ENCODE peak calls at places on chromosomes 4 and X, in seven cellular contexts. Z is suprapubic skin, G is transverse colon, I is SK-N-SH, Q is K562, J is HCT116, N is GM23338. T is an unnamed sample.

GRCh38 chr4:75289843-75290616 is 224.2 kb downstream of the RCHY1 start:
- DNase-seq in J (peak), I (no peak), G (peak), Z (no peak), N (peak), Q (peak), T (no peak)

GRCh38 chrX:63275127-63275526 is 76.0 kb downstream of the SPIN4 start:
- DNase-seq in I (peak), N (peak), G (peak), J (peak), Z (no peak), Q (peak), T (no peak)

GRCh38 chr4:102535398-102536082 is 34.4 kb downstream of the NFKB1 start:
- DNase-seq in Q (no peak), G (no peak), N (no peak), Z (no peak), I (no peak), J (no peak), T (no peak)

GRCh38 chr4:88880501-88881226 is 176.3 kb downstream of the FAM13A start:
- DNase-seq in J (no peak), N (no peak), G (no peak), Z (no peak), Q (peak), I (no peak), T (no peak)

GRCh38 chrX:45847966-45848365 is 647.3 kb upstream of the DIPK2B start:
- DNase-seq in I (no peak), G (no peak), Z (no peak), Q (no peak), J (no peak), N (no peak), T (no peak)

GRCh38 chr4:136927172-136927571 is 605.1 kb downstream of the PCDH18 start:
- DNase-seq in N (no peak), I (no peak), G (no peak), J (peak), Q (no peak), Z (no peak), T (no peak)

GRCh38 chr4:164871673-164872072 is 5.3 kb upstream of the APELA start:
- DNase-seq in J (no peak), Z (no peak), G (no peak), Q (no peak), I (no peak), N (no peak), T (no peak)

GRCh38 chrX:130626521-130626920 is 224.7 kb downstream of the RBMX2 start:
- DNase-seq in N (peak), J (no peak), Z (no peak), G (no peak), Q (no peak), I (no peak), T (no peak)

GRCh38 chrX:55007633-55008032 is 7.5 kb downstream of the APEX2 start:
- DNase-seq in J (no peak), I (no peak), Q (no peak), Z (no peak), N (no peak), G (peak), T (no peak)

GRCh38 chrX:123093792-123094191 is 90.3 kb upstream of the GRIA3 start:
- DNase-seq in G (no peak), N (no peak), Q (no peak), J (no peak), I (no peak), Z (no peak), T (no peak)

GRCh38 chrX:18026171-18026570 is 165.1 kb upstream of the RAI2 start:
- DNase-seq in I (no peak), Q (no peak), N (no peak), J (no peak), G (no peak), Z (no peak), T (no peak)

GRCh38 chr4:55442541-55442940 is 46.8 kb downstream of the TMEM165 start:
- DNase-seq in G (no peak), J (no peak), Q (no peak), Z (no peak), I (no peak), N (no peak), T (no peak)

GRCh38 chrX:9657590-9658256 is 107.9 kb downstream of the GPR143 start:
- DNase-seq in N (no peak), Z (no peak), G (no peak), Q (no peak), J (no peak), I (no peak), T (peak)

GRCh38 chr4:130576218-130576617 is 1480.3 kb downstream of the C4orf33 start:
- DNase-seq in N (no peak), J (no peak), Z (no peak), I (peak), G (no peak), Q (no peak), T (no peak)

GRCh38 chr4:148030486-148030885 is 298.6 kb downstream of the ARHGAP10 start:
- DNase-seq in Z (no peak), J (no peak), N (no peak), G (no peak), Q (no peak), I (no peak), T (no peak)

GRCh38 chr4:53659112-53659511 is 67.8 kb upstream of the LNX1 start:
- DNase-seq in Q (no peak), J (no peak), N (no peak), I (peak), G (no peak), Z (no peak), T (no peak)

GRCh38 chr4:40199999-40200880 is 3.4 kb downstream of the RHOH start:
- DNase-seq in J (no peak), Z (no peak), Q (peak), I (no peak), N (no peak), G (peak), T (peak)

GRCh38 chr4:57020467-57021101 is 41.9 kb downstream of the POLR2B start:
- DNase-seq in N (no peak), Z (no peak), G (no peak), I (no peak), J (no peak), Q (no peak), T (no peak)

GRCh38 chr4:7282094-7282370 is 89.7 kb downstream of the SORCS2 start:
- DNase-seq in Q (no peak), G (no peak), N (no peak), I (peak), J (no peak), Z (no peak), T (no peak)

GRCh38 chrX:125203737-125204578 is 115.7 kb upstream of the TEX13C start:
- DNase-seq in Q (peak), I (peak), N (peak), Z (peak), J (no peak), G (no peak), T (no peak)

GRCh38 chr4:53886090-53886489 is 178.3 kb downstream of the CHIC2 start:
- DNase-seq in Z (no peak), Q (no peak), I (no peak), J (no peak), N (no peak), G (no peak), T (no peak)

GRCh38 chr4:180926277-180926676 is 1316.9 kb upstream of the TENM3 start:
- DNase-seq in N (peak), Z (no peak), Q (no peak), G (no peak), J (no peak), I (no peak), T (no peak)

GRCh38 chrX:138191998-138192397 is 519.5 kb downstream of the FGF13 start:
- DNase-seq in Q (peak), G (no peak), N (peak), J (no peak), I (peak), Z (no peak), T (no peak)

GRCh38 chr4:149980941-149981340 is 97.3 kb upstream of the DCLK2 start:
- DNase-seq in Q (peak), J (peak), I (peak), N (peak), Z (no peak), G (peak), T (no peak)

GRCh38 chr4:40575846-40576245 is 53.8 kb downstream of the RBM47 start:
- DNase-seq in I (no peak), G (no peak), J (no peak), Q (no peak), Z (no peak), N (peak), T (no peak)

GRCh38 chr4:99024481-99025275 is 29.2 kb downstream of the METAP1 start:
- DNase-seq in N (no peak), G (peak), Q (peak), Z (no peak), I (no peak), J (no peak), T (no peak)

GRCh38 chr4:143251781-143252180 is 67.1 kb downstream of the USP38 start:
- DNase-seq in J (peak), I (no peak), Q (no peak), Z (no peak), N (no peak), G (no peak), T (no peak)

GRCh38 chr4:118994030-118994429 is 105.4 kb downstream of the SYNPO2 start:
- DNase-seq in N (no peak), G (peak), Q (no peak), Z (no peak), J (no peak), I (no peak), T (no peak)

GRCh38 chr4:15238720-15239119 is 189.1 kb upstream of the C1QTNF7 start:
- DNase-seq in Q (peak), J (no peak), Z (no peak), I (peak), N (peak), G (no peak), T (no peak)

GRCh38 chr4:38605794-38606586 is 58.0 kb upstream of the KLF3 start:
- DNase-seq in Z (no peak), J (no peak), N (peak), I (no peak), G (peak), Q (peak), T (no peak)

GRCh38 chrX:107000013-107000515 is at the start of gene MORC4:
- DNase-seq in Z (peak), G (peak), Q (peak), J (peak), N (peak), I (peak), T (no peak)

GRCh38 chrX:129235903-129236302 is 287.4 kb downstream of the SMARCA1 start:
- DNase-seq in J (no peak), G (no peak), Q (no peak), I (no peak), N (peak), Z (no peak), T (no peak)

GRCh38 chrX:129239371-129239770 is 283.9 kb downstream of the SMARCA1 start:
- DNase-seq in N (no peak), I (no peak), Q (no peak), G (no peak), Z (no peak), J (no peak), T (no peak)

GRCh38 chrX:129233791-129234190 is 289.5 kb downstream of the SMARCA1 start:
- DNase-seq in Q (no peak), J (no peak), N (no peak), Z (no peak), G (no peak), I (no peak), T (no peak)

DNA sequence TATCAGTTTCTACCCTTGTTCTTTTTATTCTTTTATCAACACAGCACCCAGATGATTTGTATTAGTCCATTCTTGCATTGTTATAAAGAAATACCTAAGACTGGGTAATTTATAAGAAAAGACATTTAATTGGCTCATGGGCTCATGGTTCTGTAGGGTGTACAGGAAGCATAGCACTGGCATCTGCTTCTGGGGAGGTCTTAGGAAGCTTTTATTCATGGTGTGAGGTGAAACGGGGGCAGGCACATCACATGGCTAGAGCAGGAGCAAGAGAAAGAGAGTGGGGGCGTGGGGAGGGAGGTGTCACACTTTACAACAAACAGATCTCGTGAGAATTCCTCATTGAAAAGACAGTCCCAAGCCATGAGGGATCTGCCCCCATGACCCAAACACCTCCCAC is 285.3 kb downstream of the SMARCA1 start:
- DNase-seq in I (no peak), G (no peak), N (no peak), J (no peak), Q (no peak), Z (no peak), T (no peak)
- TF ChIP-seq POLR2AphosphoS5 in I (no peak), G (no peak), N (no peak), J (no peak), Q (no peak), Z (no peak), T (no peak)

GRCh38 chr4:4541661-4542570 is at the start of gene STX18:
- DNase-seq in J (peak), G (peak), Q (peak), I (peak), N (peak), Z (peak), T (no peak)
- H3K27ac ChIP-seq in J (peak), G (peak), Q (peak), I (peak), N (peak), Z (peak), T (peak)

DNA sequence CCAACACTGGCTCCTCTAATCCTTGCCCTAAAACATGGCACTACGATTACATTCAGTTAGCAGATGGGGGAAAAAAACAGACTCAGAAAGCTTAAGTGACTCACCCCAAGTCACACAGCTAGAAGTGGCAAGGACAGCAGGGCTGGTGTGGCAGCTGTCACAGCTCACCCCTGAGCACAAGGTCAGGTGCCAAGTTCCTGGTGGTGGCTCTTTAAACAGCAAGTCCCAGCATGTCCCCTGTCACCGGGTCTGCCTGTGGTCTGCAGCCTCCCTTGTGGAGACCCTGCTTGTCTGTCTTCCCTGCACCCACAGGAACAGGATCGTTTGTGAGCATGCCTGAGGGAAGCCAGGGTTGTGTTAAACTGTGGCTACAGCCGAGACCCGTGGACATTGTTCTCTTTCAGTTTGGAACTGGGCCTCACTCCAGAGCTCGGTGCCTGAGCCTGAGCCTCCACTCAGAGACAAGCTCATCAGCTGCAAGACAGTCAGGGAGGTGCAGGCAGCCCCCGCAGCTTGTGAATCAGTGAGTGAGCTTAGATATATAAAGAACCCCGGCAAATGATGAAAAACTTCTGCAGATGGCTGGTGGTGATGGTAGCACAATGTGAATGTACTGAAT is 260.8 kb downstream of the BCOR start:
- DNase-seq in Z (no peak), J (no peak), N (no peak), Q (no peak), I (no peak), G (no peak), T (no peak)
- TF ChIP-seq POLR2AphosphoS5 in Z (no peak), J (no peak), N (no peak), Q (no peak), I (no peak), G (no peak), T (no peak)

GRCh38 chrX:134718329-134719317 is 60.4 kb upstream of the PLAC1 start:
- DNase-seq in G (no peak), Z (no peak), I (no peak), Q (peak), N (peak), J (peak), T (no peak)
- H3K27ac ChIP-seq in G (no peak), Z (no peak), I (peak), Q (peak), N (no peak), J (no peak), T (no peak)

GRCh38 chr4:90318208-90318607 is 191.0 kb downstream of the CCSER1 start:
- DNase-seq in Z (no peak), N (no peak), J (peak), Q (no peak), I (no peak), G (no peak), T (no peak)
- TF ChIP-seq POLR2AphosphoS5 in Z (no peak), N (no peak), J (no peak), Q (no peak), I (no peak), G (no peak), T (no peak)

T was measured in vagina.